ENCODE peak calls at places on chromosomes 2 and 18, in four cellular contexts. R is HCT116; C is CD8-positive, alpha-beta T cell; U is fibroblast of lung. F is an unnamed sample. For H3K9me3, the result is how much of the 10 kb centered on the place peaks cover.

GRCh38 chr2:239312741-239313246 is 88.0 kb downstream of the HDAC4 start:
- DNase-seq in R (no peak), C (no peak), U (no peak), F (no peak)

GRCh38 chr2:128490881-128491778 is 172.5 kb upstream of the HS6ST1 start:
- DNase-seq in R (no peak), C (no peak), U (no peak), F (no peak)

GRCh38 chr2:219289537-219290361 is 10.6 kb downstream of the DNAJB2 start:
- DNase-seq in R (no peak), C (no peak), U (peak), F (peak)

GRCh38 chr18:48921305-48922202 is 29.2 kb downstream of the SMAD7 start:
- DNase-seq in R (no peak), C (no peak), U (no peak), F (no peak)

GRCh38 chr18:36211612-36212065 is 24.3 kb downstream of the MOCOS start:
- DNase-seq in R (no peak), C (no peak), U (peak), F (no peak)

GRCh38 chr18:58235001-58235436 is 191.0 kb downstream of the NEDD4L start:
- DNase-seq in R (no peak), C (no peak), U (no peak), F (no peak)

GRCh38 chr2:223469270-223470057 is 132.7 kb downstream of the SCG2 start:
- DNase-seq in R (no peak), C (no peak), U (peak), F (peak)

GRCh38 chr2:111944536-111945210 is 46.3 kb downstream of the MERTK start:
- DNase-seq in R (no peak), C (no peak), U (no peak), F (no peak)

GRCh38 chr2:222301296-222301997 is 2.6 kb upstream of the PAX3 start:
- DNase-seq in R (no peak), C (no peak), U (no peak), F (no peak)

GRCh38 chr2:222300725-222301295 is 2.0 kb upstream of the PAX3 start:
- DNase-seq in R (no peak), C (no peak), U (peak), F (no peak)

GRCh38 chr2:222303045-222303827 is 4.4 kb upstream of the PAX3 start:
- DNase-seq in R (no peak), C (no peak), U (no peak), F (no peak)

GRCh38 chr2:222303828-222304736 is 5.3 kb upstream of the PAX3 start:
- DNase-seq in R (no peak), C (no peak), U (no peak), F (no peak)

GRCh38 chr2:222302178-222303018 is 3.6 kb upstream of the PAX3 start:
- DNase-seq in R (no peak), C (no peak), U (peak), F (no peak)
- H3K4me3 ChIP-seq in R (no peak), C (no peak), U (no peak), F (no peak)

DNA sequence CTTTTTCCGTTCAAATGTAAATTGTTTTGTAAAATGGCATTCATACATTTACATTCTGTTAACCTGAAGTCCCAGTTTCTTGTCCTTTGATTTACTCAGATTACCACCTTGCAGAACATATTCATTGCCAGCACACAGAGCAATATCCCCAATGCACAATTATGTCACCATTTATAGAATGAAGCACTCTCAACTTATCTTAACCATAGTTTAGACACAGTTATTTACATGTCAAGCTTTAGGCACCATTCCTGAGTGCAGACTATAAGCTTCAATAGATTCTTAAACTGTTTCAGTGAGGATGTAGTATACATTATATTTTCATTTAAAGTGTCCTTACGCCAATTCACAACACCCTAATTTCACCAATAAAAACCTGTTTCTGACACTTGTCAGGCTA is 1977.9 kb downstream of the SUCLG1 start:
- DNase-seq in R (no peak), C (no peak), U (no peak), F (no peak)
- H3K9me3 ChIP-seq in R (under half), C (under half), U (under half), F (under half)

DNA sequence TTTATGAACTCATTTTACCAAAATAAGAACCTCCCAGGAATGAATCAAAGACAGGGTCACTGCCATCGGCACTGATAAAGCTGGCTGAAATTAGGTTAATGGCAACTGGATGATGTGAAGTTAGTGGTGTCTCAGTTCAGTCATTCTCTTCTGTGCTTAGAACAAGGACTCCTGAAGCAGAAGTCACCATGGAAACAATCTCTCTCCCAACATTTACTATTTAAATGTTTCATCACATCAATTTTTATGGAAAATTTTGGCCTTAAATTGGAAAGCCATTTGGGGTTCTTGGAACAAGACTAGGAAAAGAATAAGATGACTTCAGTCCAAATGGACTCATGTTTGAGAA is 15.4 kb upstream of the ARL5A start:
- DNase-seq in R (no peak), C (no peak), U (no peak), F (no peak)
- H3K27ac ChIP-seq in R (no peak), C (no peak), U (no peak), F (peak)

GRCh38 chr2:148509703-148510036 is 134.9 kb upstream of the EPC2 start:
- DNase-seq in R (no peak), C (no peak), U (no peak), F (no peak)
- H3K4me3 ChIP-seq in R (no peak), C (peak), U (no peak), F (peak)

GRCh38 chr2:105879798-105880300 is 135.1 kb downstream of the NCK2 start:
- DNase-seq in R (no peak), C (no peak), U (no peak), F (no peak)

GRCh38 chr2:105879106-105879797 is 134.5 kb downstream of the NCK2 start:
- DNase-seq in R (no peak), C (no peak), U (no peak), F (no peak)

GRCh38 chr2:105881286-105882136 is 136.8 kb downstream of the NCK2 start:
- DNase-seq in R (no peak), C (no peak), U (no peak), F (no peak)

GRCh38 chr2:105882920-105883319 is 138.2 kb downstream of the NCK2 start:
- DNase-seq in R (no peak), C (no peak), U (no peak), F (no peak)

DNA sequence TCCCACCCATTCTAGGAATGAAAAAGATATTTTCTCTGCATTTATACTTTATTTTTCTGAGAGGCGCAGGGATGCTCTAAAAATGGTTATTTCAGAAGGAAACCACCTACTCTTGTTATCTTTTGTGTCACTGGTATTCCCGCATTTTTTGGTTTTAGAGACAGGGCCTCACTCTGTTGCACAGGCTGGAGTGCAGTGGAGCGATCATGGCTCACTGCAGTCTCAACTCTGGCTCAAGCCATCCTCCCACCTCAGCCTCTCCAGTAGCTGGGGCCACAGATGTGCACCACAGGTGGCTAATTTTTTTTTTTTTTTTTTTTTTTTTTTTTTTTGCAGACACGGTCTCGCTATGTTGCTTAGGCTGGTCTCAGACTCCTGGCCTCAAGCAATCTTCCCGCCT is 135.9 kb downstream of the NCK2 start:
- DNase-seq in R (no peak), C (no peak), U (no peak), F (no peak)
- H3K9me3 ChIP-seq in R (under half), C (under half), U (under half), F (under half)

DNA sequence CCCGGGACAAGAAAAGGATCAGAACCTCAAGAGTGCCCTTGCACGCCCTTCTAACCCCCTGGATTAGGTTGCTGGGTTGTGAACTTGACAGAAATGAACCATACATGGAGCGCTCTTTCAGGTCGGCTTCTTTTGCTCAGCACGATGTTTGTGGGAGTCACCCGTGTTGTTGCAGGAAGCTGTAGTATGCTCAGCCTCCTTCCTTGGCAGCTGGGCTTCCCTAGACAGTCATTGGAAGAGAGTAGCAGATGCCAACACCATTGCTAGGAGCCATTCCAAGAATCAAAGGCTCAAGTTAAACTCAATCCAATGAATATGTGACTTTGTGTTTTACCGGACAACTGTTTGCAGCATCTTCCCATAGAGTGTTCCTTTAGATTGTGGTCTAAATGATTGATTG is 47.0 kb downstream of the RAB12 start:
- DNase-seq in R (no peak), C (no peak), U (no peak), F (no peak)
- H3K27ac ChIP-seq in R (no peak), C (no peak), U (no peak), F (no peak)